ENCODE peak calls at places on chromosomes 7 and 10, in eight cellular contexts. One of them, this sample, is unnamed.

GRCh38 chr10:3832022-3832786 is 47.2 kb upstream of the KLF6 start:
- DNase-seq in activated CD4-positive, alpha-beta T cell treated with anti-CD3 and anti-CD28 coated beads, Interleukin-2, amount 10 ng/mL, durations not matched to agents 24 days and 14 days: no peak
- DNase-seq in hepatic stellate cell: no peak
- DNase-seq in amniotic epithelial cell: no peak
- DNase-seq in stimulated activated CD8-positive, alpha-beta memory T cell treated with anti-CD3 and anti-CD28 coated beads, Interleukin-12 subunit alpha, Interleukin-12 subunit beta, amount 100 ng/mL, for 1 hour: no peak
- DNase-seq in kidney glomerular epithelial cell: no peak
- DNase-seq in progenitor cell of endocrine pancreas: no peak
- DNase-seq in GM13976: no peak
- DNase-seq in this sample: no peak

GRCh38 chr7:67621704-67622103 is 625.1 kb downstream of the TYW1 start:
- DNase-seq in progenitor cell of endocrine pancreas: no peak
- DNase-seq in kidney glomerular epithelial cell: no peak
- DNase-seq in amniotic epithelial cell: no peak
- DNase-seq in hepatic stellate cell: no peak
- DNase-seq in activated CD4-positive, alpha-beta T cell treated with anti-CD3 and anti-CD28 coated beads, Interleukin-2, amount 10 ng/mL, durations not matched to agents 24 days and 14 days: no peak
- DNase-seq in GM13976: no peak
- DNase-seq in stimulated activated CD8-positive, alpha-beta memory T cell treated with anti-CD3 and anti-CD28 coated beads, Interleukin-12 subunit alpha, Interleukin-12 subunit beta, amount 100 ng/mL, for 1 hour: no peak
- DNase-seq in this sample: no peak

GRCh38 chr10:19874190-19874589 is 58.0 kb downstream of the PLXDC2 start:
- DNase-seq in GM13976: no peak
- DNase-seq in amniotic epithelial cell: no peak
- DNase-seq in hepatic stellate cell: no peak
- DNase-seq in progenitor cell of endocrine pancreas: no peak
- DNase-seq in activated CD4-positive, alpha-beta T cell treated with anti-CD3 and anti-CD28 coated beads, Interleukin-2, amount 10 ng/mL, durations not matched to agents 24 days and 14 days: no peak
- DNase-seq in stimulated activated CD8-positive, alpha-beta memory T cell treated with anti-CD3 and anti-CD28 coated beads, Interleukin-12 subunit alpha, Interleukin-12 subunit beta, amount 100 ng/mL, for 1 hour: no peak
- DNase-seq in kidney glomerular epithelial cell: no peak
- DNase-seq in this sample: no peak

GRCh38 chr10:71338728-71339495 is 19.9 kb downstream of the SLC29A3 start:
- DNase-seq in GM13976: no peak
- DNase-seq in hepatic stellate cell: no peak
- DNase-seq in stimulated activated CD8-positive, alpha-beta memory T cell treated with anti-CD3 and anti-CD28 coated beads, Interleukin-12 subunit alpha, Interleukin-12 subunit beta, amount 100 ng/mL, for 1 hour: no peak
- DNase-seq in activated CD4-positive, alpha-beta T cell treated with anti-CD3 and anti-CD28 coated beads, Interleukin-2, amount 10 ng/mL, durations not matched to agents 24 days and 14 days: no peak
- DNase-seq in progenitor cell of endocrine pancreas: no peak
- DNase-seq in amniotic epithelial cell: peak
- DNase-seq in kidney glomerular epithelial cell: no peak
- DNase-seq in this sample: peak

GRCh38 chr7:114081606-114082425 is 163.0 kb upstream of the PPP1R3A start:
- DNase-seq in hepatic stellate cell: peak
- DNase-seq in kidney glomerular epithelial cell: peak
- DNase-seq in progenitor cell of endocrine pancreas: no peak
- DNase-seq in GM13976: peak
- DNase-seq in stimulated activated CD8-positive, alpha-beta memory T cell treated with anti-CD3 and anti-CD28 coated beads, Interleukin-12 subunit alpha, Interleukin-12 subunit beta, amount 100 ng/mL, for 1 hour: no peak
- DNase-seq in amniotic epithelial cell: peak
- DNase-seq in activated CD4-positive, alpha-beta T cell treated with anti-CD3 and anti-CD28 coated beads, Interleukin-2, amount 10 ng/mL, durations not matched to agents 24 days and 14 days: peak
- DNase-seq in this sample: peak

GRCh38 chr10:102280397-102281015 is 35.2 kb downstream of the GBF1 start:
- DNase-seq in hepatic stellate cell: peak
- DNase-seq in GM13976: no peak
- DNase-seq in progenitor cell of endocrine pancreas: no peak
- DNase-seq in activated CD4-positive, alpha-beta T cell treated with anti-CD3 and anti-CD28 coated beads, Interleukin-2, amount 10 ng/mL, durations not matched to agents 24 days and 14 days: no peak
- DNase-seq in stimulated activated CD8-positive, alpha-beta memory T cell treated with anti-CD3 and anti-CD28 coated beads, Interleukin-12 subunit alpha, Interleukin-12 subunit beta, amount 100 ng/mL, for 1 hour: no peak
- DNase-seq in kidney glomerular epithelial cell: no peak
- DNase-seq in amniotic epithelial cell: peak
- DNase-seq in this sample: no peak

GRCh38 chr10:63628526-63629362 is 107.5 kb downstream of the REEP3 start:
- DNase-seq in stimulated activated CD8-positive, alpha-beta memory T cell treated with anti-CD3 and anti-CD28 coated beads, Interleukin-12 subunit alpha, Interleukin-12 subunit beta, amount 100 ng/mL, for 1 hour: no peak
- DNase-seq in GM13976: peak
- DNase-seq in progenitor cell of endocrine pancreas: no peak
- DNase-seq in hepatic stellate cell: peak
- DNase-seq in amniotic epithelial cell: peak
- DNase-seq in kidney glomerular epithelial cell: peak
- DNase-seq in activated CD4-positive, alpha-beta T cell treated with anti-CD3 and anti-CD28 coated beads, Interleukin-2, amount 10 ng/mL, durations not matched to agents 24 days and 14 days: peak
- DNase-seq in this sample: peak

GRCh38 chr7:82760092-82760491 is 316.5 kb upstream of the CACNA2D1 start:
- DNase-seq in amniotic epithelial cell: no peak
- DNase-seq in GM13976: no peak
- DNase-seq in progenitor cell of endocrine pancreas: no peak
- DNase-seq in kidney glomerular epithelial cell: no peak
- DNase-seq in stimulated activated CD8-positive, alpha-beta memory T cell treated with anti-CD3 and anti-CD28 coated beads, Interleukin-12 subunit alpha, Interleukin-12 subunit beta, amount 100 ng/mL, for 1 hour: no peak
- DNase-seq in hepatic stellate cell: no peak
- DNase-seq in activated CD4-positive, alpha-beta T cell treated with anti-CD3 and anti-CD28 coated beads, Interleukin-2, amount 10 ng/mL, durations not matched to agents 24 days and 14 days: no peak
- DNase-seq in this sample: peak

GRCh38 chr7:139582671-139583155 is 59.2 kb downstream of the CLEC2L start:
- DNase-seq in kidney glomerular epithelial cell: no peak
- DNase-seq in amniotic epithelial cell: no peak
- DNase-seq in activated CD4-positive, alpha-beta T cell treated with anti-CD3 and anti-CD28 coated beads, Interleukin-2, amount 10 ng/mL, durations not matched to agents 24 days and 14 days: no peak
- DNase-seq in hepatic stellate cell: no peak
- DNase-seq in GM13976: no peak
- DNase-seq in progenitor cell of endocrine pancreas: no peak
- DNase-seq in stimulated activated CD8-positive, alpha-beta memory T cell treated with anti-CD3 and anti-CD28 coated beads, Interleukin-12 subunit alpha, Interleukin-12 subunit beta, amount 100 ng/mL, for 1 hour: no peak
- DNase-seq in this sample: no peak

GRCh38 chr7:6385110-6385792 is 62.5 kb downstream of the DAGLB start:
- DNase-seq in hepatic stellate cell: peak
- DNase-seq in amniotic epithelial cell: peak
- DNase-seq in GM13976: no peak
- DNase-seq in activated CD4-positive, alpha-beta T cell treated with anti-CD3 and anti-CD28 coated beads, Interleukin-2, amount 10 ng/mL, durations not matched to agents 24 days and 14 days: no peak
- DNase-seq in stimulated activated CD8-positive, alpha-beta memory T cell treated with anti-CD3 and anti-CD28 coated beads, Interleukin-12 subunit alpha, Interleukin-12 subunit beta, amount 100 ng/mL, for 1 hour: no peak
- DNase-seq in progenitor cell of endocrine pancreas: no peak
- DNase-seq in kidney glomerular epithelial cell: peak
- DNase-seq in this sample: peak

GRCh38 chr7:104926905-104927454 is 87.0 kb upstream of the KMT2E start:
- DNase-seq in stimulated activated CD8-positive, alpha-beta memory T cell treated with anti-CD3 and anti-CD28 coated beads, Interleukin-12 subunit alpha, Interleukin-12 subunit beta, amount 100 ng/mL, for 1 hour: no peak
- DNase-seq in kidney glomerular epithelial cell: no peak
- DNase-seq in activated CD4-positive, alpha-beta T cell treated with anti-CD3 and anti-CD28 coated beads, Interleukin-2, amount 10 ng/mL, durations not matched to agents 24 days and 14 days: no peak
- DNase-seq in progenitor cell of endocrine pancreas: peak
- DNase-seq in hepatic stellate cell: no peak
- DNase-seq in amniotic epithelial cell: no peak
- DNase-seq in GM13976: no peak
- DNase-seq in this sample: peak

GRCh38 chr10:96835826-96836365 is 3.8 kb downstream of the LCOR start:
- DNase-seq in stimulated activated CD8-positive, alpha-beta memory T cell treated with anti-CD3 and anti-CD28 coated beads, Interleukin-12 subunit alpha, Interleukin-12 subunit beta, amount 100 ng/mL, for 1 hour: no peak
- DNase-seq in amniotic epithelial cell: peak
- DNase-seq in GM13976: no peak
- DNase-seq in kidney glomerular epithelial cell: no peak
- DNase-seq in hepatic stellate cell: peak
- DNase-seq in activated CD4-positive, alpha-beta T cell treated with anti-CD3 and anti-CD28 coated beads, Interleukin-2, amount 10 ng/mL, durations not matched to agents 24 days and 14 days: no peak
- DNase-seq in progenitor cell of endocrine pancreas: no peak
- DNase-seq in this sample: no peak

GRCh38 chr10:114346176-114347031 is 57.9 kb downstream of the AFAP1L2 start:
- DNase-seq in activated CD4-positive, alpha-beta T cell treated with anti-CD3 and anti-CD28 coated beads, Interleukin-2, amount 10 ng/mL, durations not matched to agents 24 days and 14 days: no peak
- DNase-seq in kidney glomerular epithelial cell: peak
- DNase-seq in stimulated activated CD8-positive, alpha-beta memory T cell treated with anti-CD3 and anti-CD28 coated beads, Interleukin-12 subunit alpha, Interleukin-12 subunit beta, amount 100 ng/mL, for 1 hour: no peak
- DNase-seq in hepatic stellate cell: no peak
- DNase-seq in amniotic epithelial cell: no peak
- DNase-seq in progenitor cell of endocrine pancreas: no peak
- DNase-seq in GM13976: no peak
- DNase-seq in this sample: no peak

GRCh38 chr7:100167912-100168323 is 499 bp downstream of the GAL3ST4 start:
- DNase-seq in kidney glomerular epithelial cell: no peak
- DNase-seq in amniotic epithelial cell: no peak
- DNase-seq in stimulated activated CD8-positive, alpha-beta memory T cell treated with anti-CD3 and anti-CD28 coated beads, Interleukin-12 subunit alpha, Interleukin-12 subunit beta, amount 100 ng/mL, for 1 hour: no peak
- DNase-seq in hepatic stellate cell: peak
- DNase-seq in GM13976: peak
- DNase-seq in activated CD4-positive, alpha-beta T cell treated with anti-CD3 and anti-CD28 coated beads, Interleukin-2, amount 10 ng/mL, durations not matched to agents 24 days and 14 days: no peak
- DNase-seq in progenitor cell of endocrine pancreas: no peak
- DNase-seq in this sample: peak

GRCh38 chr7:57210212-57210611 is 78.0 kb upstream of the ZNF479 start:
- DNase-seq in activated CD4-positive, alpha-beta T cell treated with anti-CD3 and anti-CD28 coated beads, Interleukin-2, amount 10 ng/mL, durations not matched to agents 24 days and 14 days: no peak
- DNase-seq in kidney glomerular epithelial cell: no peak
- DNase-seq in progenitor cell of endocrine pancreas: no peak
- DNase-seq in amniotic epithelial cell: no peak
- DNase-seq in hepatic stellate cell: no peak
- DNase-seq in GM13976: no peak
- DNase-seq in stimulated activated CD8-positive, alpha-beta memory T cell treated with anti-CD3 and anti-CD28 coated beads, Interleukin-12 subunit alpha, Interleukin-12 subunit beta, amount 100 ng/mL, for 1 hour: no peak
- DNase-seq in this sample: no peak

GRCh38 chr7:42915356-42915755 is 3.5 kb upstream of the C7orf25 start:
- DNase-seq in hepatic stellate cell: no peak
- DNase-seq in amniotic epithelial cell: peak
- DNase-seq in stimulated activated CD8-positive, alpha-beta memory T cell treated with anti-CD3 and anti-CD28 coated beads, Interleukin-12 subunit alpha, Interleukin-12 subunit beta, amount 100 ng/mL, for 1 hour: no peak
- DNase-seq in activated CD4-positive, alpha-beta T cell treated with anti-CD3 and anti-CD28 coated beads, Interleukin-2, amount 10 ng/mL, durations not matched to agents 24 days and 14 days: no peak
- DNase-seq in GM13976: no peak
- DNase-seq in progenitor cell of endocrine pancreas: no peak
- DNase-seq in kidney glomerular epithelial cell: no peak
- DNase-seq in this sample: no peak

This sample was measured in mesendoderm.